ENCODE peak calls at places on chromosomes 1 and 21, in eight cellular contexts. S, D, T, Q, G, P, I and V are unnamed samples.

GRCh38 chr1:212189352-212189738 is 95.9 kb upstream of the PPP2R5A start:
- DNase-seq in I (no peak), Q (no peak), D (no peak), G (no peak), T (no peak), S (no peak), P (no peak), V (no peak)

GRCh38 chr1:19438552-19439196 is 46.7 kb downstream of the CAPZB start:
- DNase-seq in T (no peak), D (no peak), I (no peak), P (peak; percentile 56), G (no peak), Q (no peak), S (no peak), V (no peak)

GRCh38 chr1:67674260-67675011 is 10.6 kb upstream of the GADD45A start:
- DNase-seq in P (peak; percentile 45), G (peak; percentile 17), S (no peak), Q (peak; percentile 43), D (no peak), T (peak; percentile 80), I (peak; percentile 76), V (no peak)

GRCh38 chr1:1462318-1462966 is 9.1 kb upstream of the ATAD3B start:
- DNase-seq in S (no peak), P (peak; percentile 32), D (no peak), T (no peak), G (no peak), I (no peak), Q (no peak), V (no peak)

GRCh38 chr21:35020902-35021301 is 28.2 kb downstream of the RUNX1 start:
- DNase-seq in T (no peak), Q (no peak), P (peak; percentile 66), I (peak; percentile 49), S (no peak), G (no peak), D (no peak), V (no peak)

GRCh38 chr21:15978158-15978805 is 248.5 kb downstream of the USP25 start:
- DNase-seq in P (peak; percentile 20), D (no peak), Q (no peak), S (no peak), G (no peak), T (no peak), I (peak; percentile 6), V (no peak)

GRCh38 chr1:226983998-226984364 is 43.9 kb downstream of the COQ8A start:
- DNase-seq in T (no peak), D (no peak), S (no peak), Q (no peak), G (no peak), I (no peak), P (no peak), V (no peak)

GRCh38 chr1:221782970-221783369 is 41.1 kb upstream of the DUSP10 start:
- DNase-seq in Q (no peak), G (no peak), I (no peak), D (no peak), S (no peak), T (no peak), P (no peak), V (no peak)

GRCh38 chr21:45860493-45861155 is 120.9 kb upstream of the COL6A1 start:
- DNase-seq in P (no peak), D (no peak), I (no peak), G (no peak), Q (no peak), S (no peak), T (no peak), V (no peak)

GRCh38 chr1:65791860-65792670 is 630 bp upstream of the PDE4B start:
- DNase-seq in T (no peak), P (peak; percentile 51), Q (peak; percentile 62), D (no peak), G (no peak), I (peak; percentile 24), S (no peak), V (no peak)

GRCh38 chr21:34093083-34093482 is 19.7 kb downstream of the MRPS6 start:
- DNase-seq in P (no peak), Q (no peak), I (no peak), D (no peak), G (no peak), T (no peak), S (no peak), V (no peak)

GRCh38 chr1:9518454-9518998 is 20.7 kb upstream of the SLC25A33 start:
- DNase-seq in I (no peak), T (no peak), G (no peak), Q (no peak), P (no peak), D (no peak), S (no peak), V (no peak)

GRCh38 chr1:111620412-111620971 is 903 bp downstream of the RAP1A start:
- DNase-seq in T (no peak), S (no peak), Q (no peak), P (no peak), I (no peak), D (peak; percentile 35), G (no peak), V (no peak)

GRCh38 chr1:111621050-111621449 is 1.5 kb downstream of the RAP1A start:
- DNase-seq in P (peak; percentile 63), I (peak; percentile 11), Q (no peak), D (no peak), S (no peak), T (no peak), G (no peak), V (no peak)

GRCh38 chr1:111619635-111620411 is at the start of gene RAP1A:
- DNase-seq in T (peak; percentile 97), D (peak; percentile 94), S (peak; percentile 97), I (peak; percentile 88), Q (peak; percentile 97), G (peak; percentile 96), P (peak; percentile 96), V (peak; percentile 78)

GRCh38 chr1:111624382-111624781 is 4.8 kb downstream of the RAP1A start:
- DNase-seq in T (no peak), G (no peak), Q (no peak), D (peak; percentile 36), I (no peak), P (no peak), S (no peak), V (no peak)

GRCh38 chr1:111622166-111622565 is 2.6 kb downstream of the RAP1A start:
- DNase-seq in G (no peak), P (no peak), D (no peak), I (no peak), S (no peak), Q (no peak), T (no peak), V (no peak)
- H3K4me1 ChIP-seq in G (peaks cover 49% of the 10 kb centered on the region), P (peaks cover 26% of the 10 kb centered on the region), D (peaks cover 19% of the 10 kb centered on the region), I (peaks cover 9% of the 10 kb centered on the region), S (peaks cover 42% of the 10 kb centered on the region), Q (peaks cover 12% of the 10 kb centered on the region), T (peaks cover 68% of the 10 kb centered on the region), V (peaks cover 70% of the 10 kb centered on the region)

GRCh38 chr1:204788470-204788869 is 82.2 kb upstream of the NFASC start:
- DNase-seq in T (no peak), S (no peak), P (no peak), D (no peak), I (no peak), G (no peak), Q (no peak), V (no peak)
- H3K4me3 ChIP-seq in T (no peak overlapping the region), S (no peak overlapping the region), P (no peak overlapping the region), D (no peak overlapping the region), I (no peak overlapping the region), G (no peak overlapping the region), Q (no peak overlapping the region), V (no peak overlapping the region)

GRCh38 chr1:84156210-84156621 is 12.1 kb downstream of the PRKACB start:
- DNase-seq in S (no peak), Q (no peak), I (peak; percentile 90), G (no peak), T (no peak), D (peak; percentile 20), P (peak; percentile 72), V (no peak)

GRCh38 chr1:84159533-84160240 is 15.6 kb downstream of the PRKACB start:
- DNase-seq in S (no peak), D (no peak), P (no peak), I (no peak), Q (no peak), T (no peak), G (no peak), V (no peak)

GRCh38 chr1:84152649-84153056 is 8.6 kb downstream of the PRKACB start:
- DNase-seq in P (no peak), T (no peak), D (no peak), G (no peak), I (no peak), Q (no peak), S (no peak), V (no peak)

DNA sequence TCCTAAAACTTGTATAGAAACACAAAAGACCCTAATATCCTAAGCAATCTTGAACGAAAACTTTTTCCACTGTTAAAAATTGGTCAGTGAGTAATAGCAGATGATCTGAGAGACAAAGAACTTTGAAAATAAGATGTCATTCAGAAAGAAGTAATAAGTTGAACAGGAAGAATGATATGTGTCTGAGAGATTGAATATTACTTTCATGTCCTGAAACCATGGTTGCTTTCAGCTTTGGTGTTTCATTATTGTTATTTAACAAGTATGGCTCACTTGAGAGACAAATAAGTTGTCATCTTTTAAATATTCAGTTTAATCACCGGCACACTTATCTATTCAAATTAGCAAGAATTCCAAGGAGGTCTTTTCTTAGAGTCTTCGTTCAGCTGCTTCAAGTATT is 11.4 kb downstream of the PRKACB start:
- DNase-seq in D (no peak), S (no peak), Q (no peak), P (no peak), I (no peak), G (no peak), T (no peak), V (no peak)
- H3K4me1 ChIP-seq in D (peaks cover 5% of the 10 kb centered on the region), S (no peaks in the 10 kb centered on the region), Q (no peaks in the 10 kb centered on the region), P (peaks cover 8% of the 10 kb centered on the region), I (peaks cover 4% of the 10 kb centered on the region), G (no peaks in the 10 kb centered on the region), T (peaks cover 7% of the 10 kb centered on the region), V (peaks cover 7% of the 10 kb centered on the region)

DNA sequence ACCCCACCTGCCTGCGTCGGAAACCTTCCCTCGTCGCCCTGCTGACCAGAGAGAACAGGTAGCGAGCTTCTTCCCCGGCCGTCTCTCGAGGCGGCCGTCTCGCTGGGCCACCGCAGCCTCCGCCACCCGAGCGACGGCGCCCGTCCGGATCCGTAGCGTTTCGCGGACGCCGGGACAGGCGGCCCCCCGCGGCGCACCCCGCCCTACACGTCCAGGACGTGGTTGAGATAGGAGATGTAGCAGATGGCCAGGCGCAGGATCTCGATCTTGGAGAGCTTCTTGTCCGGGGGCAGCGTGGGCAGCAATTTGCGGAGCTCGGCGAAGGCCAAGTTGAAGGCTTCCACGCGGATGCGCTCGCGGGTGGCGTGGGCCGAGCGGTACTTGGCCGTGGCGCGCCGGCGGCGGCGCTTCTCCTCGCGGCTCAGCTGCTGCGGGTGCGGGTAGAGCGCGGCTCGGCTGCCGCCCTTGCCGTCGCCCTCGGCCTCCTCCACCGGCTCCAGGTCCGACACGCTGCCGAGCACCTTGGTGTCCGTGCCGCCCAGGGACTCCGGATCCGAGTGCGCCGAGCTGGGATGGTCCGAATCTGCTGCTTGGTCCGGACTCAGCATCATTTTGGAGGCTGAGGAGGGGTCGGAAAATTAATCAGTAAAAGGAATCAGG is 3.0 kb downstream of the NHLH2 start:
- DNase-seq in T (no peak), S (no peak), Q (peak; percentile 42), P (peak; percentile 28), I (no peak), D (no peak), G (no peak), V (no peak)
- H3K4me3 ChIP-seq in T (peak overlapping the region; percentile 55), S (peak overlapping the region; percentile 35), Q (peak overlapping the region; percentile 36), P (peak overlapping the region; percentile 51), I (no peak overlapping the region), D (no peak overlapping the region), G (no peak overlapping the region), V (peak overlapping the region; percentile 70)